ENCODE peak calls at places on chromosomes 2 and 18, in ten cellular contexts. One of them, this sample, is unnamed.

GRCh38 chr2:223764796-223765195 is 72.6 kb downstream of the AP1S3 start:
- DNase-seq in stimulated activated CD8-positive, alpha-beta memory T cell treated with anti-CD3 and anti-CD28 coated beads, Interleukin-4, amount 100 ng/mL, for 4 hours: no peak
- DNase-seq in endothelial cell: no peak
- DNase-seq in posterior vena cava: no peak
- DNase-seq in GM19239: no peak
- DNase-seq in heart left ventricle: no peak
- DNase-seq in activated CD8-positive, alpha-beta memory T cell treated with anti-CD3 and anti-CD28 coated beads for 48 hours: no peak
- DNase-seq in NCI-H69: no peak
- DNase-seq in CD4-positive, alpha-beta memory T cell: no peak
- DNase-seq in A549: no peak
- DNase-seq in this sample: no peak

GRCh38 chr2:121377676-121378075 is 92.7 kb upstream of the TFCP2L1 start:
- DNase-seq in A549: no peak
- DNase-seq in activated CD8-positive, alpha-beta memory T cell treated with anti-CD3 and anti-CD28 coated beads for 48 hours: no peak
- DNase-seq in stimulated activated CD8-positive, alpha-beta memory T cell treated with anti-CD3 and anti-CD28 coated beads, Interleukin-4, amount 100 ng/mL, for 4 hours: no peak
- DNase-seq in endothelial cell: no peak
- DNase-seq in heart left ventricle: no peak
- DNase-seq in posterior vena cava: no peak
- DNase-seq in CD4-positive, alpha-beta memory T cell: no peak
- DNase-seq in NCI-H69: peak
- DNase-seq in GM19239: no peak
- DNase-seq in this sample: no peak

GRCh38 chr2:104412384-104412783 is 441.5 kb upstream of the POU3F3 start:
- DNase-seq in posterior vena cava: no peak
- DNase-seq in activated CD8-positive, alpha-beta memory T cell treated with anti-CD3 and anti-CD28 coated beads for 48 hours: no peak
- DNase-seq in stimulated activated CD8-positive, alpha-beta memory T cell treated with anti-CD3 and anti-CD28 coated beads, Interleukin-4, amount 100 ng/mL, for 4 hours: no peak
- DNase-seq in NCI-H69: peak
- DNase-seq in heart left ventricle: no peak
- DNase-seq in GM19239: peak
- DNase-seq in CD4-positive, alpha-beta memory T cell: no peak
- DNase-seq in A549: peak
- DNase-seq in endothelial cell: peak
- DNase-seq in this sample: peak

GRCh38 chr2:216665717-216666116 is 29.6 kb downstream of the IGFBP5 start:
- DNase-seq in activated CD8-positive, alpha-beta memory T cell treated with anti-CD3 and anti-CD28 coated beads for 48 hours: no peak
- DNase-seq in heart left ventricle: no peak
- DNase-seq in GM19239: no peak
- DNase-seq in endothelial cell: no peak
- DNase-seq in stimulated activated CD8-positive, alpha-beta memory T cell treated with anti-CD3 and anti-CD28 coated beads, Interleukin-4, amount 100 ng/mL, for 4 hours: no peak
- DNase-seq in posterior vena cava: no peak
- DNase-seq in CD4-positive, alpha-beta memory T cell: no peak
- DNase-seq in NCI-H69: peak
- DNase-seq in A549: no peak
- DNase-seq in this sample: no peak

GRCh38 chr2:12791906-12792305 is 75.2 kb downstream of the TRIB2 start:
- DNase-seq in activated CD8-positive, alpha-beta memory T cell treated with anti-CD3 and anti-CD28 coated beads for 48 hours: no peak
- DNase-seq in stimulated activated CD8-positive, alpha-beta memory T cell treated with anti-CD3 and anti-CD28 coated beads, Interleukin-4, amount 100 ng/mL, for 4 hours: no peak
- DNase-seq in A549: no peak
- DNase-seq in heart left ventricle: no peak
- DNase-seq in CD4-positive, alpha-beta memory T cell: no peak
- DNase-seq in posterior vena cava: no peak
- DNase-seq in endothelial cell: no peak
- DNase-seq in GM19239: no peak
- DNase-seq in NCI-H69: no peak
- DNase-seq in this sample: no peak

GRCh38 chr2:178522950-178523595 is 42.8 kb downstream of the PLEKHA3 start:
- DNase-seq in posterior vena cava: peak
- DNase-seq in stimulated activated CD8-positive, alpha-beta memory T cell treated with anti-CD3 and anti-CD28 coated beads, Interleukin-4, amount 100 ng/mL, for 4 hours: peak
- DNase-seq in activated CD8-positive, alpha-beta memory T cell treated with anti-CD3 and anti-CD28 coated beads for 48 hours: peak
- DNase-seq in CD4-positive, alpha-beta memory T cell: peak
- DNase-seq in heart left ventricle: peak
- DNase-seq in endothelial cell: peak
- DNase-seq in GM19239: peak
- DNase-seq in NCI-H69: peak
- DNase-seq in A549: peak
- DNase-seq in this sample: peak

GRCh38 chr2:20339012-20339411 is 11.6 kb downstream of the PUM2 start:
- DNase-seq in posterior vena cava: no peak
- DNase-seq in NCI-H69: no peak
- DNase-seq in activated CD8-positive, alpha-beta memory T cell treated with anti-CD3 and anti-CD28 coated beads for 48 hours: no peak
- DNase-seq in A549: no peak
- DNase-seq in endothelial cell: no peak
- DNase-seq in GM19239: no peak
- DNase-seq in CD4-positive, alpha-beta memory T cell: no peak
- DNase-seq in stimulated activated CD8-positive, alpha-beta memory T cell treated with anti-CD3 and anti-CD28 coated beads, Interleukin-4, amount 100 ng/mL, for 4 hours: no peak
- DNase-seq in heart left ventricle: no peak
- DNase-seq in this sample: no peak

GRCh38 chr18:25953111-25953510 is 137.3 kb downstream of the SS18 start:
- DNase-seq in posterior vena cava: no peak
- DNase-seq in A549: no peak
- DNase-seq in GM19239: no peak
- DNase-seq in heart left ventricle: no peak
- DNase-seq in CD4-positive, alpha-beta memory T cell: no peak
- DNase-seq in activated CD8-positive, alpha-beta memory T cell treated with anti-CD3 and anti-CD28 coated beads for 48 hours: no peak
- DNase-seq in stimulated activated CD8-positive, alpha-beta memory T cell treated with anti-CD3 and anti-CD28 coated beads, Interleukin-4, amount 100 ng/mL, for 4 hours: no peak
- DNase-seq in NCI-H69: no peak
- DNase-seq in endothelial cell: no peak
- DNase-seq in this sample: no peak

GRCh38 chr2:190838492-190838910 is 42.1 kb upstream of the GLS start:
- DNase-seq in GM19239: no peak
- DNase-seq in A549: no peak
- DNase-seq in NCI-H69: no peak
- DNase-seq in CD4-positive, alpha-beta memory T cell: no peak
- DNase-seq in stimulated activated CD8-positive, alpha-beta memory T cell treated with anti-CD3 and anti-CD28 coated beads, Interleukin-4, amount 100 ng/mL, for 4 hours: no peak
- DNase-seq in heart left ventricle: no peak
- DNase-seq in activated CD8-positive, alpha-beta memory T cell treated with anti-CD3 and anti-CD28 coated beads for 48 hours: no peak
- DNase-seq in endothelial cell: no peak
- DNase-seq in posterior vena cava: no peak
- DNase-seq in this sample: no peak

GRCh38 chr18:36309436-36310391 is 12.2 kb downstream of the FHOD3 start:
- DNase-seq in heart left ventricle: peak
- DNase-seq in activated CD8-positive, alpha-beta memory T cell treated with anti-CD3 and anti-CD28 coated beads for 48 hours: no peak
- DNase-seq in NCI-H69: no peak
- DNase-seq in GM19239: no peak
- DNase-seq in CD4-positive, alpha-beta memory T cell: no peak
- DNase-seq in posterior vena cava: peak
- DNase-seq in stimulated activated CD8-positive, alpha-beta memory T cell treated with anti-CD3 and anti-CD28 coated beads, Interleukin-4, amount 100 ng/mL, for 4 hours: no peak
- DNase-seq in endothelial cell: no peak
- DNase-seq in A549: peak
- DNase-seq in this sample: no peak